ENCODE peak calls at places on chromosomes 5 and 9, in ten cellular contexts. W is CD4-positive, CD25-positive, alpha-beta regulatory T cell; H is ovary; X is CD8-positive, alpha-beta T cell; S is mesendoderm; K is AG04450; F is heart right ventricle; A is MM.1S; C is thoracic aorta; I is small intestine. D is an unnamed sample.

GRCh38 chr9:37155601-37156000 is 35.2 kb downstream of the ZCCHC7 start:
- DNase-seq in X (no peak), K (no peak), S (no peak), A (no peak), F (no peak), C (no peak), H (no peak), W (no peak), I (no peak), D (no peak)

GRCh38 chr5:82365744-82366228 is 87.6 kb upstream of the RPS23 start:
- DNase-seq in I (peak), X (no peak), C (no peak), A (no peak), H (no peak), S (no peak), K (no peak), W (no peak), F (no peak), D (no peak)

GRCh38 chr9:34430843-34431437 is 27.4 kb downstream of the FAM219A start:
- DNase-seq in A (peak), X (no peak), C (no peak), H (peak), F (peak), I (peak), W (peak), S (peak), K (peak), D (no peak)

GRCh38 chr5:158409507-158409906 is 550.6 kb upstream of the CLINT1 start:
- DNase-seq in A (peak), C (no peak), W (no peak), F (no peak), I (no peak), H (no peak), K (no peak), S (no peak), X (no peak), D (no peak)

GRCh38 chr9:32742296-32742695 is 41.0 kb upstream of the TMEM215 start:
- DNase-seq in A (no peak), C (no peak), W (no peak), I (no peak), S (no peak), H (no peak), F (no peak), X (no peak), K (no peak), D (no peak)

GRCh38 chr9:20015427-20015931 is 226.6 kb upstream of the SLC24A2 start:
- DNase-seq in W (peak), X (no peak), K (no peak), S (no peak), C (no peak), F (no peak), A (no peak), H (no peak), I (no peak), D (no peak)

GRCh38 chr9:33117816-33118215 is 41.3 kb upstream of the SMU1 start:
- DNase-seq in I (no peak), H (peak), S (no peak), C (no peak), A (no peak), F (no peak), X (no peak), W (no peak), K (no peak), D (no peak)

GRCh38 chr9:118637681-118638080 is 731.6 kb downstream of the BRINP1 start:
- DNase-seq in S (no peak), C (no peak), W (no peak), X (no peak), H (no peak), K (no peak), I (no peak), A (no peak), F (no peak), D (no peak)

GRCh38 chr9:94817291-94818195 is 91.0 kb downstream of the AOPEP start:
- DNase-seq in X (no peak), A (no peak), H (no peak), C (no peak), K (no peak), F (no peak), S (no peak), I (no peak), W (no peak), D (no peak)

GRCh38 chr5:143402464-143403356 is 776 bp downstream of the NR3C1 start:
- DNase-seq in A (peak), W (peak), K (no peak), H (peak), C (peak), F (peak), I (peak), S (peak), X (peak), D (peak)

GRCh38 chr5:79547982-79548381 is 34.0 kb upstream of the HOMER1 start:
- DNase-seq in K (no peak), F (no peak), W (no peak), I (no peak), S (no peak), A (no peak), X (no peak), C (no peak), H (no peak), D (no peak)

GRCh38 chr9:110847661-110848060 is 179.1 kb downstream of the MUSK start:
- DNase-seq in X (no peak), C (no peak), W (no peak), S (no peak), I (no peak), F (no peak), H (no peak), K (no peak), A (no peak), D (no peak)

GRCh38 chr9:22416692-22417060 is 29.9 kb upstream of the DMRTA1 start:
- DNase-seq in K (no peak), X (no peak), W (no peak), I (no peak), C (no peak), A (no peak), H (no peak), S (peak), F (no peak), D (no peak)

GRCh38 chr5:143561248-143561647 is 157.8 kb upstream of the NR3C1 start:
- DNase-seq in K (no peak), C (no peak), F (no peak), A (no peak), H (no peak), X (no peak), S (no peak), I (no peak), W (no peak), D (no peak)

GRCh38 chr9:135663451-135663770 is 302 bp downstream of the LCN9 start:
- DNase-seq in K (no peak), I (no peak), X (no peak), S (no peak), C (no peak), F (no peak), W (no peak), A (no peak), H (no peak), D (no peak)

GRCh38 chr5:159660401-159660800 is 255.9 kb upstream of the ADRA1B start:
- DNase-seq in I (no peak), C (no peak), X (no peak), H (no peak), K (no peak), F (no peak), A (no peak), S (peak), W (no peak), D (no peak)

GRCh38 chr9:86098793-86099694 is at the start of gene GOLM1:
- DNase-seq in C (no peak), H (peak), I (peak), W (peak), S (peak), A (peak), F (peak), K (no peak), X (no peak), D (peak)

GRCh38 chr9:89648247-89649000 is 43.6 kb downstream of the GADD45G start:
- DNase-seq in S (no peak), H (no peak), C (no peak), I (no peak), K (no peak), X (no peak), A (no peak), F (no peak), W (no peak), D (no peak)
- H3K27ac ChIP-seq in S (no peak), H (no peak), C (no peak), I (no peak), K (no peak), X (no peak), A (no peak), F (no peak), W (no peak), D (no peak)

GRCh38 chr9:107350443-107350842 is 67.4 kb downstream of the RAD23B start:
- DNase-seq in W (no peak), F (no peak), C (no peak), I (no peak), K (no peak), A (no peak), X (no peak), H (no peak), S (no peak), D (no peak)
- H3K27ac ChIP-seq in W (no peak), F (no peak), C (no peak), I (no peak), K (no peak), A (no peak), X (no peak), H (no peak), S (no peak), D (no peak)

GRCh38 chr9:70389188-70389587 is 25.3 kb downstream of the KLF9 start:
- DNase-seq in X (no peak), W (no peak), I (no peak), A (no peak), S (no peak), H (no peak), C (no peak), K (no peak), F (no peak), D (no peak)
- H3K27ac ChIP-seq in X (no peak), W (no peak), I (no peak), A (no peak), S (no peak), H (no peak), C (no peak), K (no peak), F (no peak), D (no peak)

DNA sequence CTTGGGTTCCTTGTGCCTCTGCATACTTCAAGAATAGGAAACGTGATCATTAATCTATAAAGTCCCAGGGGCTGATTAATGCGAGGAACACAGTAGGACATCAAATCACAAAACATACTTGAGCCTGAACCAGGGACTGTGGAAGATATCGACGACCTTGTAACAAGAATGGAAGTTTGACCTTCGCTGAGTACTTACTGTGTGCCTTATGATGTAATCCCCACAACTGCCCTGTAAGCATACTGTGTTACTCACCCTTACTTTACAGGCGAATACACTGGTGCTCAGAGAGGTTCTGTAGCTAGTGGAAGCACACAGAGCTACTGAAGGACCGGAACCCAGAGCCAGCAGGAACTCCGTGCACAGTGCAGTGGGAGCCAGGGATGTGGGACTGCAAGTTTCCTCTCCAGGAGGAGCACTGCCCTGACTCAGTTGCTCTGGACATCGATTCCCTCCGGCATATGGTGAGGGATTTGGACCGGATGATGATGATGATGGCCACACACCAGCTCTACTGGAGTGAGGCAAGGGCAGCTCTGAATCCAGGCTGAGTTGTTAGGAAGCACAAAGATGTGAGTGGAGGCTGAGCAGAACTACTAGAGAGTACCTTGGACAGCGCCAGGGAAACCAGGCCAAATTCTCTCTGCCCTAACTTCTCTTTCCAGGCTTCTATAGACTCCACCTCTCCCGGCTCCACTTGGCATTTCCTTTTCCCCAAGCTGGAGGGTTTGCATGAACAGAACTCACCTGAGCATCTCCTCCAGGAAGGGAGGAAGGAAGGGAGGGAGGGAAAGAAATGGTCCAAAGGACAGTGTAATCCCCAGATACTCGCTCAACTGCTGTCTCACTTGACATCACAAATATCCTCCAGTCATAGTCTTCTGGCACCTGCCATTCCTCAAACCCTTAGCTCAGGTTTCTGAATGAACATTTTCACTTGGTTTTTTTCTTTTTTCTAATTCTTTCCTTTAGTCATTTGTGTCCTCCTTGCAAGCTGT is 1.5 kb upstream of the GABBR2 start:
- DNase-seq in S (peak), A (no peak), C (no peak), F (no peak), X (no peak), K (peak), H (no peak), W (no peak), I (peak), D (no peak)
- H3K27ac ChIP-seq in S (no peak), A (no peak), C (no peak), F (no peak), X (no peak), K (no peak), H (no peak), W (no peak), I (no peak), D (no peak)

DNA sequence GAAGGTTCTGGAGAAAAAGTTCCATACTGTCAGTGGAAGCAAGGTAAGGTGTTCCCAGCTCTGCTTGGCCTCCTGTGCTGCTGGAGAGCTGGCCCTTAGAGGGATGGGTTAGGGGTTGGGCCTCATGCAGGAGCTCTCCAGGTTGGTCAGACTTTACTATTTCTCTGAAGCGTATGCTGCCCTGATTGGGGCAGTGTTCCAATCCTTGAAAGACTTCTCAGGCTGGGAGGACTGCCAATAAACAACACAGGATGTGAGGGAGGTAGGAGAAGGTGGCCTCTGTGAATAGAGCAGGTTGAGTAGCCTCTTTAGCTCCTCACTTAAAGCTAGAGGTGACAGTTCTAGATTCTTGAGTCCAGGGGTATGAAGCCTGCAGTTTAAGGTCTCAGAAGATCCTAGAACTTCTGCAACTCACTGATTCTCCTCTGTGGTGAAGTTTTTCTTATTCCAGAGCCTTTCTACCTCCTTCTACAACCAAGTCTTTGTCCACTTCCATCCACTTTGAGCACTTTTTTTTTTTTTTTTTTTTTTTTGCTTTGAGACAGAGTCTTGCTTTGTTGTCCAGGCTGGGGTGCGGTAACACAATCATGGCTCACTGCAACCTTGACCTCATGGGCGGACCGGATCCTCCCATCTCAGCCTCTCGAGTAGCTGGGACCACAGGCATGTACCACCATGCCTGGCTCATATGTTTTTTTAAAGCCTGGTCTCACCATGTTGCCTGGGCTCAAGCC is 3.0 kb downstream of the HNRNPAB start:
- DNase-seq in F (no peak), H (no peak), C (no peak), X (no peak), K (no peak), I (peak), S (no peak), A (no peak), W (no peak), D (no peak)
- H3K27ac ChIP-seq in F (no peak), H (no peak), C (no peak), X (no peak), K (no peak), I (peak), S (no peak), A (no peak), W (peak), D (no peak)